ENCODE peak calls at places on chromosomes 5 and 9, in four cellular contexts. E is effector memory CD4-positive, alpha-beta T cell; Q is CD8-positive, alpha-beta T cell; K is tibial nerve. G is an unnamed sample. For H3K4me1, the result is how much of the 10 kb centered on the place peaks cover.

GRCh38 chr9:93588641-93589609 is 12.5 kb downstream of the PHF2 start:
- DNase-seq in E (no peak), K (no peak), Q (no peak), G (no peak)

GRCh38 chr9:16267336-16268036 is 603.0 kb downstream of the BNC2 start:
- DNase-seq in E (no peak), K (no peak), Q (no peak), G (no peak)

GRCh38 chr5:150412319-150413175 is at the start of gene CD74:
- DNase-seq in K (peak), Q (peak), E (peak), G (peak)

GRCh38 chr9:34025062-34025461 is 23.6 kb downstream of the UBAP2 start:
- DNase-seq in K (no peak), E (no peak), Q (no peak), G (no peak)

GRCh38 chr5:1141827-1142226 is 30.0 kb upstream of the SLC12A7 start:
- DNase-seq in Q (no peak), E (no peak), K (no peak), G (no peak)

GRCh38 chr5:120576588-120576987 is 112.5 kb downstream of the PRR16 start:
- DNase-seq in Q (no peak), E (no peak), K (no peak), G (no peak)

GRCh38 chr5:135371738-135372232 is 27.2 kb downstream of the MACROH2A1 start:
- DNase-seq in E (no peak), K (no peak), Q (no peak), G (peak)

GRCh38 chr5:73380710-73381586 is 67.6 kb downstream of the FOXD1 start:
- DNase-seq in Q (no peak), E (no peak), K (no peak), G (no peak)

GRCh38 chr5:60797482-60798153 is 46.5 kb downstream of the ELOVL7 start:
- DNase-seq in Q (no peak), E (no peak), K (no peak), G (no peak)

GRCh38 chr5:10199700-10200099 is 50.0 kb downstream of the ATPSCKMT start:
- DNase-seq in K (no peak), Q (no peak), E (no peak), G (no peak)

GRCh38 chr5:154977409-154977808 is 36.1 kb upstream of the KIF4B start:
- DNase-seq in Q (no peak), E (no peak), K (no peak), G (no peak)

GRCh38 chr5:168317521-168318147 is 26.2 kb downstream of the WWC1 start:
- DNase-seq in E (no peak), Q (no peak), K (no peak), G (peak)

GRCh38 chr5:93092349-93093105 is 488.5 kb downstream of the NR2F1-AS1 start:
- DNase-seq in E (no peak), K (no peak), Q (no peak), G (no peak)

GRCh38 chr9:110996436-110997224 is 41.6 kb downstream of the LPAR1 start:
- DNase-seq in E (no peak), K (peak), Q (no peak), G (peak)

GRCh38 chr9:77989909-77990308 is 41.7 kb downstream of the GNAQ start:
- DNase-seq in K (no peak), E (no peak), Q (no peak), G (no peak)

GRCh38 chr5:137491121-137491520 is 8.0 kb downstream of the SPOCK1 start:
- DNase-seq in Q (no peak), E (no peak), K (no peak), G (no peak)

GRCh38 chr5:17952231-17952630 is 318.0 kb downstream of the TAF11L14 start:
- DNase-seq in E (no peak), K (no peak), Q (no peak), G (no peak)

GRCh38 chr9:104906441-104907277 is 21.3 kb downstream of the ABCA1 start:
- DNase-seq in E (no peak), K (no peak), Q (no peak), G (no peak)

GRCh38 chr5:172903790-172904189 is 55.4 kb upstream of the RPL26L1 start:
- DNase-seq in Q (no peak), E (no peak), K (no peak), G (no peak)

GRCh38 chr5:6578676-6579343 is 54.0 kb downstream of the NSUN2 start:
- DNase-seq in K (no peak), E (no peak), Q (no peak), G (peak)

GRCh38 chr9:128917151-128917849 is 3.5 kb upstream of the PHYHD1 start:
- DNase-seq in K (peak), Q (no peak), E (no peak), G (peak)

GRCh38 chr9:134419684-134420076 is 93.4 kb downstream of the RXRA start:
- DNase-seq in K (no peak), Q (no peak), E (no peak), G (no peak)

GRCh38 chr5:138241688-138242547 is 28.8 kb upstream of the CDC23 start:
- DNase-seq in Q (no peak), E (no peak), K (no peak), G (no peak)

GRCh38 chr5:134566741-134567221 is 41.3 kb downstream of the JADE2 start:
- DNase-seq in K (no peak), Q (no peak), E (no peak), G (no peak)

GRCh38 chr5:172503925-172504730 is 49.8 kb upstream of the SH3PXD2B start:
- DNase-seq in Q (no peak), K (peak), E (no peak), G (peak)

GRCh38 chr9:91391426-91392217 is 29.9 kb upstream of the AUH start:
- DNase-seq in K (no peak), E (no peak), Q (no peak), G (no peak)

GRCh38 chr5:154355141-154355611 is 90.6 kb upstream of the SAP30L start:
- DNase-seq in K (peak), Q (no peak), E (no peak), G (no peak)

GRCh38 chr5:143533475-143533874 is 130.0 kb upstream of the NR3C1 start:
- DNase-seq in K (no peak), Q (no peak), E (no peak), G (no peak)

GRCh38 chr9:84212982-84213381 is 127.6 kb downstream of the SLC28A3 start:
- DNase-seq in E (no peak), K (no peak), Q (no peak), G (no peak)

DNA sequence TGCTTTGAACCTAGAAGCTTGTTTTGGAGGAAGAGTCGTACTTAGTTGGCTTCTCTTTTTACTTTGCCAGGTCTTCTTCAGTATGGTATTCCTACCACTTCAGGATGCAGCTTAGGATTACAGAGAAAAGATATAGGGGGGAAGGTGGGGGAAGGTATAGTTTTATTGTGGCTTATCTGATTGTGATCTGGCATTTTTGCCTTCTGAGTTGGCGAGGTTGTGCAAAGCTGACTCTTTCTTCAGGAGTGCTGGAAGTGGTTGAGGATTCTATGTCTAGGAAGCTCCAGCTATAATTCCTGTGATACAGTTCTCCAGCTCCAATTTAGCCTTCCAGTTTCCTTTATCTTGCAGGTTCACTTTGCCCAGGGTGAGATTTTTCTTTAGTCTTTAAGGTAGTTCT is 7.0 kb downstream of the CDC42SE2 start:
- DNase-seq in Q (no peak), K (no peak), E (no peak), G (no peak)
- H3K4me3 ChIP-seq in Q (peak), K (no peak), E (peak), G (no peak)

DNA sequence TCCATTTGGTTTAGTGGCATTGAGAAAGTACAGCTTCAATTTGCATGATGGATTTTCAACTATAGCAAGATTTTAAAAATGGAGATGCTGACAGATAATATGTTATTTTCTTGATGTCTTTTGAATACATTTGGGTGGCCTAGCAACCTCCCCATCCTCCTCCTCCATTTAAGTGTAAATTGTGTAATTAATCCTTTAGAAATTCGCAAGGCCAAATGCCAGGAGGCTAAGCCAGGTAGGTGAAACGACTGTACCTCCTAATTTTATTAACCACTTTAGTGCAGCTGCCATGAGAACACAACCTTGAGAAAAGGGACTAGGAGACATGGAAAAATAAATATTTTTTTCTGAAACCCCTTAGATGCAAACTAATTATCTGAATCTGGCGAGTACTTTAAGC is 248.8 kb downstream of the MRPS30 start:
- DNase-seq in E (no peak), K (no peak), Q (no peak), G (no peak)
- H3K4me1 ChIP-seq in E (under half), K (under half), Q (under half), G (under half)

DNA sequence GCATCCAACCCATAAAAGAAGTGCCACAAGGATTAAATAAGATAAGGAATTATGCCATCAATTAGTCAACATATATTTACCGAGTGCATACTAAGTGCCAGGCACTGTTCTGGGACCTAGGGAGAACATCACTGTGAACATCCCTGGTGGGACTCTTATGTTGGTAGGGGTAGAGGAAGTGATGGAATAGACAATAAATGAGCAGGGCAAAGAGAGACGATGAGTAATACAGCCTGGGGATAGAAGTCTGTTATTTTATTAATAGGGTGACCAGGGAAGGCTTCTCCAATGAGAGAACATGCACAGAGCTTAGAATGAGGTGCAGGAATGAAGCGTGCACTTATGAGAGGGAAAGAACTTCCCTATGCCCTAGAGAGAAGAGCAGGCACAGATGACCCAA is 47.4 kb upstream of the VLDLR start:
- DNase-seq in K (no peak), Q (no peak), E (no peak), G (no peak)
- H3K4me3 ChIP-seq in K (no peak), Q (no peak), E (no peak), G (no peak)

GRCh38 chr9:127396808-127397721 is at the start of gene SLC2A8:
- DNase-seq in K (peak), Q (peak), E (peak), G (peak)
- H3K4me1 ChIP-seq in K (under half), Q (under half), E (under half), G (under half)

GRCh38 chr5:181053760-181054122 is 13.7 kb downstream of the BTNL9 start:
- DNase-seq in Q (no peak), K (no peak), E (no peak), G (no peak)

GRCh38 chr5:181052526-181052927 is 12.5 kb downstream of the BTNL9 start:
- DNase-seq in E (no peak), K (no peak), Q (no peak), G (no peak)

GRCh38 chr5:181050016-181050415 is 9.9 kb downstream of the BTNL9 start:
- DNase-seq in Q (no peak), E (no peak), K (no peak), G (no peak)

GRCh38 chr5:181052928-181053759 is 13.1 kb downstream of the BTNL9 start:
- DNase-seq in K (no peak), E (no peak), Q (no peak), G (no peak)

DNA sequence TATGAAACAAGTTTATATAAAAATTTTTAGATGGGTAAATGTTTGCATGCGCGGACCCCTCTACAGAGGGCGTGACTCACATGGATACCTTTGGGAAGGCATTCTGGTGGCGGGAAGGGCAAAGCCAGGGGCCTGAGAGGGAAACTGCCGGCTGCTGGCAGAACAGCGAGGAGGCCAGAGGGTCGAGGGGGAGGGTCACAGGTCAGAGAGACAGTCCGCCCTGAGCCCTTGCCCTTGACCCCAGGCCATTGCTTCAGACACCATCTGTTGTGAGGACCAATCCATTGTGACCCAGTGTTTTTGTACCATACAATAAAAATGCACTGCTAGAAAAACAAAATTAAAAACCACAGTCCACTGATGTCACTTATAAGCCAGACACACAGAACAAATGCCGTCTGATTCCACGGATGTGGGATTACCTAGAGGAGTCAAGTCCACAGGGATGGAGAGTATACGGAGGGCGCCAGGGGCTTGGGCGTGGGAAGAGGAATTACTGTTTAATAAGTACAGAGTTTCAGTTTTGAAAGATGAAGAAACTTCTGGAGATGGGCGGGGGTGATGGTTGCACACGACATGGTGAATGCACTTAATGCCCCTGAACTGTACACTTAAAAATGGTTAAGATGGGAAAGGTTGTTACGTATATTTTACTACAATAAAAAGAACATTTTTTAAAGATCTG is 11.9 kb downstream of the BTNL9 start:
- DNase-seq in K (no peak), Q (no peak), E (no peak), G (no peak)
- H3K4me3 ChIP-seq in K (no peak), Q (peak), E (peak), G (no peak)

DNA sequence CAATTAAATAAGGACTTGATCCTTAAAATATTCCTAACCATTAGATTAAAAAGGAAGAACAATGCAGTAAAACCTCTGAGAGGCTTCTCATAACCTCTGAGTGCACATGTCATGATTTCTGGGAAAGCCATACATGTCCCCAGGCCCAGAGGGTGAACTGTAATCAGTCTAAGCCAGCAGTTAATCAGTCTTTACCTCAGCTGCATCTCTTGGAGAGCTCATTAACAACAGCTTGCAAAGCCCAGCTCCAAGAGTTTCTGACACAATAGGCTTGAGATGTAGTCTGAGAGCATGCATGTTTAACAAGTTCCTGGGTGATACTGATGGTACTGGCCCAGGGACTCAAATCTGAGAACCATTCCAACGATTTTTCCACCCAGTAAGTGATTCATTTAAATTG is 392.1 kb downstream of the DNAH5 start:
- DNase-seq in E (no peak), K (no peak), Q (no peak), G (no peak)
- H3K4me1 ChIP-seq in E (under half), K (under half), Q (under half), G (under half)

DNA sequence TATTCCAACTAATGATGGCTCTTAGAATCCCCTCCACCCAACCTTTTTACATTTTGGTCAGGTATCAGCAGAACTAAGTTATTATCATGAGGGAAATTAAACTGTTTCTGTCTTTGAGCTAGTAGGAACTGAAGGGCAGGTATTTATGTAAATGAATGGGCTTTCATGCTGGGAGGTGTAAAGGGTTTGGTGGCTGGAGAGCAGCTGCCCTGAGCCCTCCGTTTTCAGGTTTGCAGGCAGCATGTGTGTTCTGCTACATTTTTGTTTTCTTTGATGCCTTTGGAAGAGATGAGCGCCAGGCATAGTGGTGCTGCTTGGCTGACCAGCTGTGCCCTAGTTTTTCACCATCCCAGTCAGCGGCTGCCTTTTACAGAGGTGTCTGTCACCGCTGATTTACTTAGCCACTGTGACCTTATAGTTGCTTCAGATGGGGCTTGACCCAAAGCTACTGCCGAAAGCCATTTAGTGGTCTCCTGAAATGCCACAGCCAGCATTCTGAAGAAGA is 231.9 kb downstream of the MAST4 start:
- DNase-seq in E (no peak), K (no peak), Q (no peak), G (no peak)
- H3K4me3 ChIP-seq in E (peak), K (peak), Q (peak), G (no peak)

DNA sequence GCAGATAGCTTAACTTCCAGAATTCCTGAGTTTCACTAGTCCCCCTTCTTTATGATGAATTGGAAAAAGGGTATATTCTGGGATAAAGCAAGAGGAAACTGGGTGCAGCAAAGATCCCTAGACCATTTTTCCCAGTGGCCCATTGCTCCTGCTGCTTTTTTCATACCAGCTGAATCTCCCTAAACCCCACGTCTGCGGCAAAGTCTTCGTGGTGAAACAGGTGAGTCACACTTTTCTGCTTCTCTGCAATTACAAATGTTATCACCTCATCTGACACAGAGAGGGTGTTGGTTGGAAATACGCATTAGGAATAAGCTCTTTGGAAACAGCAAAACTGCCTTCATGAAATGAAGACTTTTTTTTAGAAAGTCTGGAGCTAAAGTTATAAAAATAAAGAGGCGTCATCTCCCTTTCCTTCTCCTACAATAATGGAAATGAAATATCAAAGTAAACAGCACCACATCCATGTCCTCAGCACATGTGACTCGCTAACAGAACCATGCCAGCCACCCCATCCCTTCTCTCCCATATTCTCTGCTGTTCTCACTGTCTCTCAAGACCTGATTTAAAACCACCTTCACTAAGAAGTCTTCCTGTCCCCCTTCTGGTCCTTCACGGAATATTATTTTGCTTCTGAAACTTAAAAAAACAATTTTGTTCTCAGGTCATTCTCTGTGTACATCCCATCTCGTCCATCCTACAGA is 39.5 kb upstream of the GLRX start:
- DNase-seq in K (no peak), E (no peak), Q (no peak), G (no peak)
- H3K4me1 ChIP-seq in K (under half), E (under half), Q (under half), G (under half)

GRCh38 chr5:149141957-149142851 is 911 bp downstream of the ABLIM3 start:
- DNase-seq in Q (no peak), E (no peak), K (peak), G (no peak)
- H3K4me3 ChIP-seq in Q (peak), E (peak), K (peak), G (peak)

GRCh38 chr9:94805585-94805984 is 79.1 kb downstream of the AOPEP start:
- DNase-seq in K (no peak), E (no peak), Q (no peak), G (peak)

GRCh38 chr9:94804316-94804715 is 77.8 kb downstream of the AOPEP start:
- DNase-seq in E (no peak), Q (no peak), K (no peak), G (no peak)

GRCh38 chr9:94806307-94806893 is 79.9 kb downstream of the AOPEP start:
- DNase-seq in E (no peak), K (no peak), Q (no peak), G (no peak)

GRCh38 chr9:94802795-94803194 is 76.3 kb downstream of the AOPEP start:
- DNase-seq in E (no peak), Q (no peak), K (no peak), G (no peak)

GRCh38 chr9:94804917-94805544 is 78.5 kb downstream of the AOPEP start:
- DNase-seq in E (no peak), Q (no peak), K (no peak), G (no peak)
- H3K4me1 ChIP-seq in E (under half), Q (under half), K (under half), G (under half)